ENCODE peak calls at places on chromosomes 13 and 19, in four cellular contexts. D is epithelial cell of esophagus; H is GM12865; I is activated CD4-positive, CD25-positive, alpha-beta regulatory T cell. N is an unnamed sample.

GRCh38 chr19:55606817-55607216 is 1.4 kb downstream of the ZNF865 start:
- DNase-seq in D (no peak), I (no peak), H (no peak), N (no peak)

GRCh38 chr13:51806571-51806970 is 2.6 kb upstream of the DHRS12 start:
- DNase-seq in D (peak), H (peak), I (no peak), N (peak)

GRCh38 chr13:110551284-110551683 is 10.2 kb downstream of the RAB20 start:
- DNase-seq in D (no peak), I (no peak), H (no peak), N (no peak)

GRCh38 chr19:51305479-51305878 is 6.0 kb upstream of the IGLON5 start:
- DNase-seq in I (no peak), H (no peak), D (no peak), N (no peak)

GRCh38 chr13:83890358-83890757 is 8.1 kb upstream of the SLITRK1 start:
- DNase-seq in D (no peak), H (no peak), I (no peak), N (no peak)

GRCh38 chr13:31092631-31093030 is 69.1 kb downstream of the HSPH1 start:
- DNase-seq in H (no peak), I (no peak), D (peak), N (no peak)

GRCh38 chr13:99677388-99677951 is 176.2 kb downstream of the TM9SF2 start:
- DNase-seq in H (no peak), I (no peak), D (no peak), N (no peak)

GRCh38 chr19:49553451-49554271 is 25.9 kb downstream of the RCN3 start:
- DNase-seq in D (peak), I (no peak), H (no peak), N (peak)

GRCh38 chr13:77737583-77738200 is 40.2 kb downstream of the SLAIN1 start:
- DNase-seq in D (no peak), I (no peak), H (no peak), N (peak)

GRCh38 chr13:91112191-91112579 is 235.3 kb upstream of the MIR17HG start:
- DNase-seq in I (no peak), H (no peak), D (no peak), N (peak)

GRCh38 chr19:48239582-48240141 is 16.1 kb downstream of the CARD8 start:
- DNase-seq in D (peak), H (no peak), I (no peak), N (peak)

GRCh38 chr19:13827656-13828055 is 32.4 kb downstream of the ZSWIM4 start:
- DNase-seq in H (no peak), D (peak), I (no peak), N (no peak)

GRCh38 chr13:30718661-30719520 is 16.5 kb upstream of the ALOX5AP start:
- DNase-seq in I (no peak), D (peak), H (no peak), N (peak)

GRCh38 chr13:113209880-113210421 is 538 bp downstream of the CUL4A start:
- DNase-seq in D (peak), H (peak), I (peak), N (peak)

GRCh38 chr19:33391631-33392249 is 18.2 kb downstream of the CEBPG start:
- DNase-seq in I (no peak), D (no peak), H (no peak), N (no peak)

GRCh38 chr19:3589949-3590348 is 4.7 kb downstream of the GIPC3 start:
- DNase-seq in I (no peak), D (no peak), H (no peak), N (no peak)

N was measured in renal cortical epithelial cell.